ENCODE peak calls at places on chromosomes 12 and 14, in ten cellular contexts. L, T, N, A, H, W, Z, O, P and M are unnamed samples.

GRCh38 chr12:108980831-108981618 is 39.8 kb downstream of the SVOP start:
- DNase-seq in L (no peak), T (no peak), N (no peak), A (peak; percentile 13), H (no peak), W (no peak), Z (no peak), O (no peak), P (no peak), M (no peak)

GRCh38 chr12:2047752-2048151 is 5.0 kb upstream of the CACNA1C start:
- DNase-seq in L (no peak), T (no peak), N (no peak), A (no peak), H (no peak), W (no peak), Z (no peak), O (no peak), P (no peak), M (no peak)

GRCh38 chr14:64438181-64438839 is 27.0 kb upstream of the AKAP5 start:
- DNase-seq in L (no peak), T (no peak), N (no peak), A (no peak), H (no peak), W (no peak), Z (no peak), O (peak; percentile 65), P (no peak), M (no peak)

GRCh38 chr14:92726933-92727262 is 21.5 kb downstream of the LGMN start:
- DNase-seq in L (no peak), T (no peak), N (no peak), A (no peak), H (no peak), W (no peak), Z (no peak), O (no peak), P (no peak), M (no peak)

GRCh38 chr14:104157303-104157928 is 19.0 kb downstream of the KIF26A start:
- DNase-seq in L (peak; percentile 81), T (no peak), N (no peak), A (no peak), H (no peak), W (no peak), Z (no peak), O (no peak), P (no peak), M (no peak)

GRCh38 chr12:52122904-52123303 is 43.4 kb downstream of the SMIM41 start:
- DNase-seq in L (no peak), T (no peak), N (no peak), A (no peak), H (no peak), W (no peak), Z (no peak), O (no peak), P (no peak), M (no peak)

GRCh38 chr14:70665448-70666363 is 24.0 kb downstream of the TTC9 start:
- DNase-seq in L (no peak), T (no peak), N (no peak), A (no peak), H (peak; percentile 72), W (peak; percentile 89), Z (peak; percentile 84), O (peak; percentile 45), P (peak; percentile 90), M (peak; percentile 91)

GRCh38 chr12:98653866-98654493 is 8.9 kb downstream of the APAF1 start:
- DNase-seq in L (peak; percentile 61), T (no peak), N (no peak), A (peak; percentile 72), H (no peak), W (no peak), Z (no peak), O (peak; percentile 42), P (no peak), M (no peak)

GRCh38 chr14:74299061-74299545 is 3.6 kb downstream of the ABCD4 start:
- DNase-seq in L (no peak), T (no peak), N (no peak), A (no peak), H (no peak), W (no peak), Z (no peak), O (peak; percentile 22), P (no peak), M (no peak)

GRCh38 chr12:54658306-54659264 is 10.4 kb upstream of the DCD start:
- DNase-seq in L (peak; percentile 38), T (no peak), N (peak; percentile 87), A (peak; percentile 89), H (no peak), W (no peak), Z (peak; percentile 15), O (peak; percentile 60), P (no peak), M (peak; percentile 72)

DNA sequence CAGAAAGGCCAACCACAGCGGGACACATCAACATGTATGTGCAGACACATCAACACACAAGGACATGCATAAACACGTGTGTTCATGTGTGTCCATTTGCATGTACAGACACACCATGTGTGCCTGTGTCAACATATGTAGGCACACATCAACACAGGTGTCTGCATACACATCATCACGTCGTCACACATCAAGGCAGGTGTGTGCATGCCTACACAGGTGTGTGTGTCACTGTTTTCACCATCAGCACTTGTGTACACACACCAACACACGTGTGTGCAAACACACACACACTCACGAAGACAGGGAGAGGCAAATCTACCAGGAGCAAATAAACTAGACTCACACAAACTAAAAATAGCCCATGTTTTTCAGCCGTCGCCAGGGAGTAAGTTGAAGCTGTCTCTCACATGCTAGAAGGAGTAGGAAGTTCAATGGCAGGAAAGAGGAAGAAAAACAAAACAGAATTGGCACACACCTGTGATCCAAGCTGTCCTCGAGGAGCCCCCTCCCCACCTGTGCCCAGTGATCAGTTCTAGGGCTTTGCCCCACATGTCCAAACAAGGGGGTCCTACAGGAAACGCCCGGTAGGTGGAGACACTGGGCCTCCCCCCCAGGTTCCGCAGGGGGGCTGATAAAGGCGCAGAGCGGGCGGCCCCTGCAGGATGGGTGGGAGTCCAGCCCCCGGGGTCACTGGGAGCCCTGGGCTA is 7.4 kb downstream of the SCARB1 start:
- DNase-seq in L (no peak), T (no peak), N (no peak), A (peak; percentile 37), H (no peak), W (no peak), Z (no peak), O (no peak), P (no peak), M (no peak)
- TF ChIP-seq CTCF in L (no peak), T (no peak), N (peak; percentile 46), A (peak; percentile 43), H (no peak), W (no peak), Z (no peak), O (no peak), P (peak; percentile 48), M (no peak)

GRCh38 chr12:120438495-120439198 is 734 bp downstream of the COX6A1 start:
- DNase-seq in L (no peak), T (no peak), N (no peak), A (no peak), H (no peak), W (no peak), Z (no peak), O (no peak), P (no peak), M (no peak)

GRCh38 chr12:120432772-120433525 is 5.0 kb upstream of the COX6A1 start:
- DNase-seq in L (no peak), T (no peak), N (no peak), A (no peak), H (no peak), W (no peak), Z (no peak), O (no peak), P (no peak), M (no peak)

GRCh38 chr12:120439646-120440247 is 1.8 kb downstream of the COX6A1 start:
- DNase-seq in L (peak; percentile 89), T (no peak), N (peak; percentile 70), A (peak; percentile 91), H (no peak), W (peak; percentile 30), Z (peak; percentile 57), O (peak; percentile 59), P (peak; percentile 23), M (peak; percentile 45)

DNA sequence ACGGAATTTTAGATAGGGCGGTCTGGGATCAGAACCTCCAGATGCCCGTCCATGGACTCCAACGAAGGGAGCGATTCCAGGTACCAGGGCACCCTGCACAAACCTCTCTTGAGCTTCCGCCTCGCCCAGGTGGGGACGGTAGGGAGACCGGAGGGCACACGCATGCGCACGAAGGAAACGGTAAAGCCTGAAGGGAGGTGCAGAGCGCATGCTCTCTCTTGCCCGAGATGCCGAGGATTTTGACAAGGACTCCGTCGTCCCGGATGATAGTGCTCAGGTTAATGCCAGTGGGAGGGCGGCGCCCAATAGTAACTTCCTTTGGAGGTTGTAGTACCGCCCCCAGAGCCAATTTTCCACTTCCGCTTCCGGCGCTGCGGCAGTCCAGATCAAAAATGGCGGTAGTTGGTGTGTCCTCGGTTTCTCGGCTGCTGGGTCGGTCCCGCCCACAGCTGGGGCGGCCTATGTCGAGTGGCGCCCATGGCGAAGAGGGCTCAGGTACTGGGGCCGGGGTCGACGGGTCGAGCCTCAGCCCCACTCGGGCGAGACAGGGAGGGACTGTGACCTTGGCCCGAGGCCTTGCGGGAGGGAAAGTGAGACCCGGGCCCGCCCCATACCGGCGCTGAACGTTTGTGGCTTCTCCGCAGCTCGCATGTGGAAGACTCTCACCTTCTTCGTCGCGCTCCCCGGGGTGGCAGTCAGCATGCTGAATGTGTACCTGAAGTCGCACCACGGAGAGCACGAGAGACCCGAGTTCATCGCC is at the start of gene COX6A1:
- DNase-seq in L (peak; percentile 93), T (peak; percentile 98), N (peak; percentile 94), A (peak; percentile 100), H (peak; percentile 97), W (peak; percentile 91), Z (peak; percentile 98), O (peak; percentile 99), P (peak; percentile 99), M (peak; percentile 97)
- TF ChIP-seq POLR2AphosphoS5 in L (peak; percentile 81), T (peak; percentile 76), N (peak; percentile 52), A (peak; percentile 89), H (peak; percentile 41), W (peak; percentile 59), Z (peak; percentile 73), O (peak; percentile 92), P (peak; percentile 84), M (peak; percentile 73)

DNA sequence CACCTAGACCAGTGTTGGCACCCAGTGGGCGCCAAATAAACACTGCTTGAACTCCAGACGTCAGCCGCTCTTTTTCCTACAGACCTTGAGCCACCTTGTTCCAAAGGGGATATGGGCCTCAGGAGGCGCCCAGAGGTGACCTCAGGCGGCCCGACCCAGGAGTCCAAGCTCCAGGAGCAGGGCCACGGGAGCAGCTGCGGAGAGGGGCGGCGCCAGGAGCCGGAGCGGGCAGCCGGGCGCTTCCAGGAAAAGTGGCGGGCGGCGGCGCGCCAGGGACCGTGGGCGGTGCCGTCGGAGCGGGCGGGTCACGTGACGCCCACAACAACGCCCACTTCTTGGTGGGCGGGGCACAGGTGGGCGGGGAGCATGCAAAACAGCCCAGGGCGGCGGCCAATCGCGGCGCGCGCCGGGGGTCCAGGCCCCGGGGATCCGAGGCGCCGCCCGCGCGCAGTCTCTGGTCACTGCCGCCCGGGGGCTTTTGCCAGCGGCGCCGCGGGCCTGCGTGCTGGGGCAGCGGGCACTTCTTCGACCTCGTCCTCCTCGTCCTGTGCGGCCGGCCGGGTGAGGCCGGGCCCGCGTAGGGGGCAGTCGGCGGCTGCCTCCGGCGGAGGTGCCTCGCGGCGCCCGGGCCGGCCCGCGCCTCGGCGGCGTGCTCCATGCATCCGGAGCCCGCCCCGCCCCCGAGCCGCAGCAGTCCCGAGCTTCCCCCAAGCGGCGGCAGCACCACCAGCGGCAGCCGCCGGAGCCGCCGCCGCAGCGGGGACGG is at the start of gene ORAI1:
- DNase-seq in L (peak; percentile 99), T (peak; percentile 98), N (peak; percentile 98), A (peak; percentile 95), H (peak; percentile 97), W (peak; percentile 90), Z (peak; percentile 98), O (peak; percentile 83), P (peak; percentile 63), M (peak; percentile 99)
- TF ChIP-seq CTCF in L (no peak), T (no peak), N (peak; percentile 8), A (peak; percentile 5), H (peak; percentile 27), W (no peak), Z (no peak), O (no peak), P (no peak), M (no peak)

GRCh38 chr14:35292770-35293561 is 784 bp downstream of the PSMA6 start:
- DNase-seq in L (no peak), T (no peak), N (no peak), A (no peak), H (no peak), W (no peak), Z (no peak), O (no peak), P (no peak), M (no peak)
- TF ChIP-seq POLR2AphosphoS5 in L (no peak), T (no peak), N (no peak), A (no peak), H (no peak), W (no peak), Z (no peak), O (no peak), P (no peak), M (no peak)